ENCODE peak calls at places on chromosomes 6 and 20, in four cellular contexts. E is CD4-positive, alpha-beta T cell; R is activated B cell treated with CpG ODN at 0.5 μM for 24 hours; K is choroid plexus epithelial cell. U is an unnamed sample.

GRCh38 chr6:156686429-156686939 is 90.7 kb upstream of the ARID1B start:
- DNase-seq in E (peak), R (no peak), K (peak), U (no peak)

GRCh38 chr6:83867527-83868161 is 8.2 kb downstream of the CYB5R4 start:
- DNase-seq in E (no peak), R (no peak), K (peak), U (peak)

GRCh38 chr20:51365670-51366069 is 176.8 kb downstream of the NFATC2 start:
- DNase-seq in E (no peak), R (no peak), K (peak), U (no peak)

GRCh38 chr6:161163466-161164181 is 110.2 kb downstream of the AGPAT4 start:
- DNase-seq in E (no peak), R (no peak), K (no peak), U (no peak)

GRCh38 chr6:34671362-34671761 is 25.2 kb downstream of the ILRUN start:
- DNase-seq in E (no peak), R (no peak), K (peak), U (no peak)

GRCh38 chr20:10802201-10802600 is 128.4 kb upstream of the JAG1 start:
- DNase-seq in E (no peak), R (no peak), K (peak), U (no peak)

GRCh38 chr20:5511930-5512329 is 195.2 kb upstream of the PROKR2 start:
- DNase-seq in E (no peak), R (no peak), K (no peak), U (no peak)

GRCh38 chr6:1831030-1831429 is 221.3 kb downstream of the FOXC1 start:
- DNase-seq in E (no peak), R (no peak), K (no peak), U (no peak)

GRCh38 chr20:62898970-62899632 is 27.2 kb downstream of the DIDO1 start:
- DNase-seq in E (no peak), R (no peak), K (no peak), U (no peak)

GRCh38 chr20:62899633-62900051 is 26.7 kb downstream of the DIDO1 start:
- DNase-seq in E (no peak), R (no peak), K (peak), U (no peak)

GRCh38 chr20:62900052-62900691 is 26.1 kb downstream of the DIDO1 start:
- DNase-seq in E (peak), R (peak), K (peak), U (peak)

GRCh38 chr20:62901891-62902290 is 24.4 kb downstream of the DIDO1 start:
- DNase-seq in E (no peak), R (no peak), K (no peak), U (no peak)

DNA sequence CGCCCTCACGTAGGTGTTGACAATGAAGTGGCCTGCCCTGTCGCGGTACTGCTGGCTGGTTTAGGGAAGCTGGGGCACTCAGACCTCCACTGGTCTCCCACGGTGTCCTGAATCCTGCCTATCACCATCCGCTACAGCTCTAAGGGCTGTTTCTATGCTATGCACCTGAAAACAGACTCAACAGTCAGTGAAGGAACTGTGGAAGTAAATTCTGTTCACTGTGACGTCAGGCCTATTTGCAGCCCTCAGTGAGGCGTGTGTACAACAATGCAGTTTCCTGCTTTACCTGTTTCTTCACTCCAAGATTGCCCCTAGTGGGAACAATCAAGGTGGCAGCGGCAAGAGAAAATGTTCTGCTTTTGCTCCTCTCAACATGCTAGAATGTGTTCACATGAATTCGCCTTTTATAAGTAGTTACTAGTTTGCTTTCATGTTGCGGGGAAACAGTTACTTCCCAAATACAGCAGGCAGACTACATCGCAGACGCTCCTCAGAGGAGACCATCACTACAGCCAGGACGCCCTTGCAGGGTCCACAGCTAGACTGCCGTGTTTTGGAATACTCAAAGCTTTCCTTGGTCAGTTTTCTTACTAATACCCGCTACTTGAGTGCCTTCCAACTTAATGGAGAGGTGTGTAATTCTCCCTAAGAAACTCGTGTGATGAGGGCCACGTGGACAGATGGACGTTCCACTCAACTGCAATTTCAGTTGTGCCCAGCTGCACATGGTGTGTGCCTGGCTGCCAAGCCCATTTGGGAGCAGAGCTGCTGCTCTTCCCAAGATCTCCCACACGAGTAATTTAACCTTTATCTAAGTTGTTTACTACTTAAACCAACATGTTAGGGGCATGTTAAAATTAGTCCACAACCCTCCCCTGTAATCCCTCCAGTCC is 25.4 kb downstream of the DIDO1 start:
- DNase-seq in E (no peak), R (no peak), K (no peak), U (no peak)
- TF ChIP-seq CTCF in E (no peak), R (no peak), K (peak), U (no peak)

DNA sequence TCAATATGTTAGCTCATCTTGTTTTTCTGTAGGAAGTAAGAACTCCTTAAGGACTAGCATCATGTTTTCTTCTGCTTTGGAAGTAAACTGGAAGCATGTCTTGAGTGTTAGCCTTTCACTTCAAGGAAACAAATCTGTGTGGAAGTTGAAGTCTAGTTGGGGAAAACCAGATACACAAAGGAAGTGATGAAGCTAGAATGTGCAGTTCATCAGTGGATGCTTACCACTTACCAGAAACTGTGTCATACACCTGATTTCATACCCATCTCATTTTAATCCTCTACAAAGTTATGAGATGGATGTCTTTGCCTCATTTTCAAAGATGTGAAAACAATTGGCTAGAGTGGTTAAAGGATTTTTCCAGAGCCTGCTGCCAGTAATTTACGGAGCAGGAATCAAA is 75.8 kb downstream of the TMEM170B start:
- DNase-seq in E (no peak), R (no peak), K (no peak), U (no peak)
- TF ChIP-seq CTCF in E (no peak), R (no peak), K (no peak), U (no peak)

GRCh38 chr6:68339488-68339887 is 295.6 kb upstream of the ADGRB3 start:
- DNase-seq in E (no peak), R (no peak), K (no peak), U (no peak)

GRCh38 chr6:68343901-68344300 is 291.2 kb upstream of the ADGRB3 start:
- DNase-seq in E (no peak), R (no peak), K (peak), U (no peak)
- TF ChIP-seq CTCF in E (no peak), R (no peak), K (peak), U (peak)

GRCh38 chr6:150741633-150742200 is 123.8 kb upstream of the MTHFD1L start:
- DNase-seq in E (no peak), R (no peak), K (peak), U (no peak)
- TF ChIP-seq CTCF in E (no peak), R (peak), K (peak), U (peak)

GRCh38 chr20:63179876-63180275 is 36.1 kb downstream of the YTHDF1 start:
- DNase-seq in E (no peak), R (no peak), K (no peak), U (no peak)

GRCh38 chr20:63178445-63178818 is 37.5 kb downstream of the YTHDF1 start:
- DNase-seq in E (no peak), R (no peak), K (no peak), U (no peak)

GRCh38 chr20:63177785-63178444 is 38.0 kb downstream of the YTHDF1 start:
- DNase-seq in E (no peak), R (no peak), K (peak), U (no peak)

GRCh38 chr20:63180541-63181185 is 35.3 kb downstream of the YTHDF1 start:
- DNase-seq in E (no peak), R (no peak), K (no peak), U (no peak)

GRCh38 chr20:63178889-63179751 is 36.8 kb downstream of the YTHDF1 start:
- DNase-seq in E (peak), R (peak), K (peak), U (no peak)
- TF ChIP-seq CTCF in E (peak), R (no peak), K (peak), U (no peak)